ENCODE peak calls at places on chromosome 2, in six cellular contexts. R is stimulated activated memory B cell treated with anti-CD40 and anti-IgM and Interleukin-4, amounts not matched to agents 10 μg/mL and 1 μg/mL and 100 μg/mL, for 72 hours; A is CD8-positive, alpha-beta T cell; W is pancreas; J is activated CD8-positive, alpha-beta T cell treated with anti-CD3 and anti-CD28 coated beads, Interleukin-2, amount 10 ng/mL, durations not matched to agents 7 days and 5 days; G is activated B cell treated with CpG ODN at 0.5 μM for 24 hours. M is an unnamed sample.
A peak's percentile ranks its signal among the peaks of the same experiment; 100 is the strongest.

GRCh38 chr2:23363831-23364230 is 21.1 kb upstream of the KLHL29 start:
- ATAC-seq in R (no peak), A (no peak), W (no peak), J (no peak), G (no peak), M (no peak)

GRCh38 chr2:144151877-144152276 is 368.0 kb downstream of the ZEB2 start:
- ATAC-seq in R (no peak), A (no peak), W (no peak), J (no peak), G (no peak), M (no peak)

GRCh38 chr2:113901943-113902342 is 12.1 kb downstream of the ACTR3 start:
- ATAC-seq in R (no peak), A (no peak), W (no peak), J (no peak), G (peak; percentile 63), M (no peak)

GRCh38 chr2:26809211-26809610 is 23.4 kb downstream of the CENPA start:
- ATAC-seq in R (no peak), A (peak; percentile 31), W (no peak), J (no peak), G (no peak), M (no peak)

GRCh38 chr2:138780451-138780880 is 276 bp upstream of the NXPH2 start:
- ATAC-seq in R (peak; percentile 25), A (no peak), W (no peak), J (no peak), G (no peak), M (no peak)

GRCh38 chr2:217840522-217840921 is 162.3 kb downstream of the TNS1 start:
- ATAC-seq in R (no peak), A (no peak), W (no peak), J (no peak), G (no peak), M (peak; percentile 15)

GRCh38 chr2:110134025-110134424 is 18.4 kb upstream of the MALL start:
- ATAC-seq in R (no peak), A (no peak), W (no peak), J (no peak), G (no peak), M (no peak)

GRCh38 chr2:239607795-239608171 is 207.0 kb upstream of the HDAC4 start:
- ATAC-seq in R (no peak), A (no peak), W (no peak), J (no peak), G (no peak), M (no peak)

GRCh38 chr2:181917378-181917735 is 25.8 kb downstream of the ITPRID2 start:
- ATAC-seq in R (no peak), A (no peak), W (no peak), J (no peak), G (no peak), M (no peak)

GRCh38 chr2:36387258-36387916 is 31.8 kb downstream of the CRIM1 start:
- ATAC-seq in R (no peak), A (no peak), W (no peak), J (no peak), G (no peak), M (no peak)

GRCh38 chr2:222523783-222524544 is 99.6 kb downstream of the SGPP2 start:
- ATAC-seq in R (no peak), A (no peak), W (no peak), J (no peak), G (no peak), M (peak; percentile 62)

GRCh38 chr2:217707116-217707742 is 295.6 kb downstream of the TNS1 start:
- ATAC-seq in R (no peak), A (no peak), W (no peak), J (no peak), G (no peak), M (peak; percentile 85)

GRCh38 chr2:160434254-160434948 is 59.2 kb downstream of the RBMS1 start:
- ATAC-seq in R (no peak), A (no peak), W (no peak), J (no peak), G (no peak), M (no peak)

GRCh38 chr2:159658887-159659437 is 42.6 kb upstream of the BAZ2B start:
- ATAC-seq in R (no peak), A (no peak), W (no peak), J (no peak), G (no peak), M (no peak)

GRCh38 chr2:160375037-160375436 is 118.6 kb downstream of the RBMS1 start:
- ATAC-seq in R (no peak), A (no peak), W (no peak), J (no peak), G (no peak), M (no peak)